ENCODE peak calls at places on chromosome 21, in six cellular contexts. C is left ventricle myocardium inferior; V is CD8-positive, alpha-beta T cell; M is fibroblast of lung; U is uterus; N is tibial artery. I is an unnamed sample.
A peak's percentile ranks its signal among the peaks of the same experiment; 100 is the strongest.

GRCh38 chr21:25910809-25911208 is 176.0 kb downstream of the GABPA start:
- DNase-seq in C (no peak), V (no peak), M (no peak), U (no peak), N (no peak), I (no peak)

GRCh38 chr21:34227386-34227852 is 136.4 kb upstream of the KCNE2 start:
- DNase-seq in C (no peak), V (no peak), M (peak; percentile 77), U (no peak), N (no peak), I (no peak)

GRCh38 chr21:17585875-17586450 is 26.7 kb downstream of the BTG3 start:
- DNase-seq in C (no peak), V (peak; percentile 10), M (peak; percentile 79), U (no peak), N (no peak), I (peak; percentile 25)

GRCh38 chr21:35829014-35829525 is 231.3 kb downstream of the SETD4 start:
- DNase-seq in C (no peak), V (no peak), M (no peak), U (no peak), N (no peak), I (no peak)

GRCh38 chr21:22597660-22598255 is 1599.5 kb downstream of the NCAM2 start:
- DNase-seq in C (no peak), V (no peak), M (no peak), U (no peak), N (no peak), I (no peak)

GRCh38 chr21:26127918-26128317 is 42.7 kb downstream of the APP start:
- DNase-seq in C (no peak), V (no peak), M (peak; percentile 54), U (no peak), N (no peak), I (peak; percentile 49)

GRCh38 chr21:34243562-34243961 is 120.2 kb upstream of the KCNE2 start:
- DNase-seq in C (no peak), V (no peak), M (peak; percentile 36), U (no peak), N (no peak), I (peak; percentile 11)

GRCh38 chr21:35641271-35642016 is 418.9 kb downstream of the SETD4 start:
- DNase-seq in C (no peak), V (no peak), M (peak; percentile 46), U (no peak), N (no peak), I (peak; percentile 21)

GRCh38 chr21:13937236-13937635 is 273.5 kb downstream of the LIPI start:
- DNase-seq in C (no peak), V (no peak), M (no peak), U (no peak), N (no peak), I (no peak)

GRCh38 chr21:36630485-36631206 is 68.3 kb upstream of the SIM2 start:
- DNase-seq in C (peak; percentile 26), V (peak; percentile 63), M (peak; percentile 36), U (peak; percentile 16), N (no peak), I (peak; percentile 14)

DNA sequence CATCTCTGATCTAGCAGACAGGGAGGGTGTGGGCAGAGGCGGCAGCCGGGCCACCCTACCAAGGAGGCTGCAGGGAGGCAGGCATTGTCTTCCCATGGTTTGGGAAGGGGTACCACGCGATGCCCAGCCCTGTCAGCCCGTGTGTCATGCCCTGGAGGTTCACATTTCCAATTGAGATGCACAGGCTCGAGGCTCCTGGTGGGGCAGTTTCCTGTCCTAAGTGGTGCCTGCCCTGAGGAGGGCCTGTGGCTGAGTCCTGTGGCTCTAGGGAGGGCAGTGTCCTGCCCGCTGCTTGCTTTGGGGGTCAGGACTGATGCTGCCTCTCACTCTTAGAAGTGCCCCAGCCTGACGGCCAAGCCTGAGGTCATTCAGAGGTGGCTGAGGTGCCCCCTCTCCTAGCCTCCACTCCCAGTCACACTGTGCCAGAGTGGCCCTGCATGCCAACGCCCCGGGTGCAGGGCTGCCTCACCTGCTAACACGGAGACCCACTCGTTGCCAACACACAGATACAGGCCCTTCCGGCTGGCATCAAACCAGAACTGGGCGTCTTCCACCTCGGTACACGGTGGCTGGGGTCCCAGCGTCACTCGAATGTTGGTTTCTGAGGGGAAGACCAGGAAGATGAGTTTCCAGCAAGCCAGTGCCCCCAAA is 11.9 kb downstream of the KRTAP10-1 start:
- DNase-seq in C (peak; percentile 6), V (no peak), M (no peak), U (peak; percentile 1), N (peak; percentile 59), I (no peak)
- H3K27me3 ChIP-seq in C (peaks cover 25% of the 10 kb centered on the region), V (no peaks in the 10 kb centered on the region), M (no peaks in the 10 kb centered on the region), U (no peaks in the 10 kb centered on the region), N (peaks cover 22% of the 10 kb centered on the region), I (no peaks in the 10 kb centered on the region)

DNA sequence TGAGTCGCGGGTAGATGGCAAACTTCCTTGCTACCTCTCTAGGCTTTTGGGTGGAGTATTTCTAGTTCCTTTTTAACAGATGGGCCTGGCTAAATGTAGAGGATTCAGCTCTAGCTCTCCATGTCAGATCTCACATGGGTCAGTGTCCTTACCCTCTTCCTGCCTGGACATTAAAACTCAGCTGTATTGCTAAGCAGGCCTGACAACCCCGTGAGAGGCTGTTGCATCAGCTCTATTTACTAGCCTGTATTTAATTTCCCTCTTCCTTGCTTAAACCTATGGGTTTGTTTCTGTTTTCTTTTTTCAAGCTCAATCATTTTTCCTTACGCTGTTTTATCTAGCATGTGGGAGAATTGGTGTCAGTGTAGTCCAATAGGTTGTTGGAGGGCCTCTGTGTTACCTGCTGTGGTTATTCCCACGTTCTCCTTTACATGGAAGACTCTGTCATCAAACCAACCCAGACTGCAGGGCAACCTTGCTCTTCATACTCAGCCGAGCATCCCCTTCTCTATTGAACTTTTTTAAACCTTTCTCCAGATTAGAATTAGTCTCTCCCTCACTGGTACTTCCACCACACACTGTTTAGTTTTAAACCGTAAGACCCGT is 79.5 kb upstream of the BACH1 start:
- DNase-seq in C (no peak), V (no peak), M (peak; percentile 51), U (no peak), N (no peak), I (no peak)
- H3K4me1 ChIP-seq in C (peaks cover 6% of the 10 kb centered on the region), V (no peaks in the 10 kb centered on the region), M (no peaks in the 10 kb centered on the region), U (no peaks in the 10 kb centered on the region), N (peaks cover 9% of the 10 kb centered on the region), I (peaks cover 11% of the 10 kb centered on the region)

GRCh38 chr21:32413697-32414578 is 1.4 kb downstream of the EVA1C start:
- DNase-seq in C (no peak), V (no peak), M (peak; percentile 67), U (peak; percentile 74), N (no peak), I (peak; percentile 38)

GRCh38 chr21:32412998-32413504 is 545 bp downstream of the EVA1C start:
- DNase-seq in C (peak; percentile 49), V (no peak), M (peak; percentile 33), U (peak; percentile 63), N (peak; percentile 87), I (peak; percentile 57)

GRCh38 chr21:32410916-32411315 is 1.6 kb upstream of the EVA1C start:
- DNase-seq in C (no peak), V (no peak), M (no peak), U (no peak), N (no peak), I (no peak)

GRCh38 chr21:32411366-32412161 is 942 bp upstream of the EVA1C start:
- DNase-seq in C (peak; percentile 97), V (peak; percentile 61), M (peak; percentile 84), U (peak; percentile 95), N (peak; percentile 96), I (peak; percentile 37)

GRCh38 chr21:32412162-32412997 is at the start of gene EVA1C:
- DNase-seq in C (peak; percentile 78), V (peak; percentile 83), M (peak; percentile 63), U (peak; percentile 82), N (peak; percentile 90), I (no peak)
- H3K27me3 ChIP-seq in C (no peaks in the 10 kb centered on the region), V (no peaks in the 10 kb centered on the region), M (no peaks in the 10 kb centered on the region), U (no peaks in the 10 kb centered on the region), N (no peaks in the 10 kb centered on the region), I (no peaks in the 10 kb centered on the region)

DNA sequence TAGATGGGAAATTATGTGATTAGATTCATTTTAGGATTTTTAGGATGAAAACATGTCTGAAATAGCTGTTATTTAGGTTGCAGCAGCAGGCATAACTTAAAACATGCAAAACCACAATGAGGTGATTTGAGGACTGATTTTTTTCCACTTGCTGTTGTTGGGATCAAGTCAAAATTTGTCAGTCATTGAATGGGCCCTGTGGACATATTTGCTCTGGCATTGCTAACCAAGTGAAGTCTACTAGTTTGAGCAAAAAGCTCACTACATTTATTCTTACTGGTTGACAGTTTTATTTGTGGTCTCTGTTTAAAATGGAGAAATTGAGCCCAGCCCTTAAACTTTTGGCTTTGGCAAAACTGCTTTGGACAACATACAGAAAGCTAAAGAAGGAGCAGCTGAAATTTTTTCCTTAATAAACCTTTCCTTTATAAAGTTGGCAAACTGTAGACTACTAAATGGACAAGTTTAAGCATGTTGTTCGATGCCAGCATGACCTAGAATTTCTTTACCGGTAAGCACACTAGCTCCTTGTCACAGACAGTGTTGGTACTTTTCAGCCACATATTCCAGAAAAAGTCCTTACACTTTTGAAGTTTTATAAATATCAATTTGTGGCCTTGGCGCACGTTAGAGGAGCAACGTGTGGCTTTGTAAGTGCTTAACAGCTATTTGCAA is 234.5 kb downstream of the USP25 start:
- DNase-seq in C (no peak), V (no peak), M (no peak), U (no peak), N (no peak), I (peak; percentile 53)
- H3K4me1 ChIP-seq in C (no peaks in the 10 kb centered on the region), V (no peaks in the 10 kb centered on the region), M (no peaks in the 10 kb centered on the region), U (no peaks in the 10 kb centered on the region), N (peaks cover 19% of the 10 kb centered on the region), I (peaks cover 9% of the 10 kb centered on the region)

DNA sequence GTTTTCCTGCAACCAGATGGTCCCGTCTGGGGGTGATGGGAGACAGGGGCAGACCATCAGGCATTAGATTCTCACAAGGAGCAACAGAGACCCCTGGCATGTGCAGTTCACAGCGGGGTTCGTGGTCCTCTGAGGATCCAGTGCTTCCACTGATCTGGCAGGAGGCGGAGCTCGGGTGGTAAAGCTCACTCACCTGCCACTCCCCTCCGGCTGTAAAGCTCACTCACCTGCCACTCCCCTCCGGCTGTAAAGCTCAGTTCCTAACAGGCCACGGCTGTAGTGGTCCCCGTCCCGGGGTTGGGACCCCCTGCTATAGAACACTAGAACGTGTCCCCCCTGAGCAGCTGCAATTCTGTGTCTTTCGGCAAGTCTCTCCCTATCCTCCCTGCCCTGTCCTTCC is 4.6 kb downstream of the KRTAP10-12 start:
- DNase-seq in C (no peak), V (no peak), M (no peak), U (no peak), N (no peak), I (no peak)
- H3K27me3 ChIP-seq in C (peaks cover 95% of the 10 kb centered on the region), V (peaks cover 27% of the 10 kb centered on the region), M (peaks cover 13% of the 10 kb centered on the region), U (peaks cover 13% of the 10 kb centered on the region), N (peaks cover 88% of the 10 kb centered on the region), I (peaks cover 4% of the 10 kb centered on the region)

GRCh38 chr21:31887596-31887920 is 14.7 kb downstream of the HUNK start:
- DNase-seq in C (peak; percentile 33), V (no peak), M (no peak), U (no peak), N (peak; percentile 54), I (no peak)
- H3K4me1 ChIP-seq in C (no peaks in the 10 kb centered on the region), V (no peaks in the 10 kb centered on the region), M (no peaks in the 10 kb centered on the region), U (no peaks in the 10 kb centered on the region), N (no peaks in the 10 kb centered on the region), I (peaks cover 6% of the 10 kb centered on the region)

GRCh38 chr21:40846566-40847411 is at the start of gene DSCAM:
- DNase-seq in C (no peak), V (no peak), M (no peak), U (no peak), N (no peak), I (peak; percentile 53)
- H3K27me3 ChIP-seq in C (peaks cover 96% of the 10 kb centered on the region), V (peaks cover 11% of the 10 kb centered on the region), M (no peaks in the 10 kb centered on the region), U (peaks cover 22% of the 10 kb centered on the region), N (peaks cover 47% of the 10 kb centered on the region), I (no peaks in the 10 kb centered on the region)